ENCODE peak calls at places on chromosomes 2 and 18, in six cellular contexts. One of them, this sample, is unnamed.

GRCh38 chr2:120566331-120567035 is 169.2 kb upstream of the GLI2 start:
- DNase-seq in ovary: peak
- DNase-seq in body of pancreas: peak
- DNase-seq in lower leg skin: no peak
- DNase-seq in IMR-90: peak
- DNase-seq in endothelial cell of umbilical vein: peak
- DNase-seq in this sample: peak

GRCh38 chr2:178413472-178414265 is 37.3 kb downstream of the PRKRA start:
- DNase-seq in ovary: peak
- DNase-seq in body of pancreas: peak
- DNase-seq in lower leg skin: peak
- DNase-seq in IMR-90: peak
- DNase-seq in endothelial cell of umbilical vein: peak
- DNase-seq in this sample: peak

GRCh38 chr18:78994531-78994930 is 14.9 kb downstream of the SALL3 start:
- DNase-seq in ovary: no peak
- DNase-seq in body of pancreas: no peak
- DNase-seq in lower leg skin: peak
- DNase-seq in IMR-90: no peak
- DNase-seq in endothelial cell of umbilical vein: no peak
- DNase-seq in this sample: no peak

GRCh38 chr2:197675711-197676188 is 363 bp upstream of the RFTN2 start:
- DNase-seq in ovary: peak
- DNase-seq in body of pancreas: no peak
- DNase-seq in lower leg skin: no peak
- DNase-seq in IMR-90: peak
- DNase-seq in endothelial cell of umbilical vein: peak
- DNase-seq in this sample: no peak

GRCh38 chr18:47999801-48000248 is 69.4 kb upstream of the SMAD2 start:
- DNase-seq in ovary: no peak
- DNase-seq in body of pancreas: no peak
- DNase-seq in lower leg skin: no peak
- DNase-seq in IMR-90: no peak
- DNase-seq in endothelial cell of umbilical vein: no peak
- DNase-seq in this sample: no peak

GRCh38 chr2:149994057-149994728 is 406.6 kb upstream of the MMADHC start:
- DNase-seq in ovary: no peak
- DNase-seq in body of pancreas: peak
- DNase-seq in lower leg skin: peak
- DNase-seq in IMR-90: peak
- DNase-seq in endothelial cell of umbilical vein: no peak
- DNase-seq in this sample: peak

GRCh38 chr2:201779996-201780673 is 598 bp downstream of the ALS2 start:
- DNase-seq in ovary: no peak
- DNase-seq in body of pancreas: no peak
- DNase-seq in lower leg skin: no peak
- DNase-seq in IMR-90: no peak
- DNase-seq in endothelial cell of umbilical vein: peak
- DNase-seq in this sample: no peak

GRCh38 chr2:48531141-48531648 is 1.2 kb downstream of the STON1 start:
- DNase-seq in ovary: no peak
- DNase-seq in body of pancreas: no peak
- DNase-seq in lower leg skin: no peak
- DNase-seq in IMR-90: peak
- DNase-seq in endothelial cell of umbilical vein: peak
- DNase-seq in this sample: peak

GRCh38 chr2:107542314-107542740 is 284.4 kb upstream of the RGPD4 start:
- DNase-seq in ovary: no peak
- DNase-seq in body of pancreas: peak
- DNase-seq in lower leg skin: no peak
- DNase-seq in IMR-90: no peak
- DNase-seq in endothelial cell of umbilical vein: no peak
- DNase-seq in this sample: no peak

GRCh38 chr2:144771348-144771747 is 251.4 kb upstream of the ZEB2 start:
- DNase-seq in ovary: no peak
- DNase-seq in body of pancreas: no peak
- DNase-seq in lower leg skin: no peak
- DNase-seq in IMR-90: no peak
- DNase-seq in endothelial cell of umbilical vein: no peak
- DNase-seq in this sample: no peak

GRCh38 chr18:10739152-10739551 is 213.3 kb downstream of the NAPG start:
- DNase-seq in ovary: no peak
- DNase-seq in body of pancreas: no peak
- DNase-seq in lower leg skin: no peak
- DNase-seq in IMR-90: peak
- DNase-seq in endothelial cell of umbilical vein: no peak
- DNase-seq in this sample: no peak

GRCh38 chr2:157839162-157839801 is 36.8 kb downstream of the ACVR1 start:
- DNase-seq in ovary: no peak
- DNase-seq in body of pancreas: no peak
- DNase-seq in lower leg skin: no peak
- DNase-seq in IMR-90: peak
- DNase-seq in endothelial cell of umbilical vein: peak
- DNase-seq in this sample: peak

GRCh38 chr18:77876319-77876865 is 626.7 kb downstream of the GALR1 start:
- DNase-seq in ovary: no peak
- DNase-seq in body of pancreas: no peak
- DNase-seq in lower leg skin: no peak
- DNase-seq in IMR-90: no peak
- DNase-seq in endothelial cell of umbilical vein: no peak
- DNase-seq in this sample: no peak

GRCh38 chr18:6174983-6175382 is 239.7 kb downstream of the L3MBTL4 start:
- DNase-seq in ovary: no peak
- DNase-seq in body of pancreas: no peak
- DNase-seq in lower leg skin: no peak
- DNase-seq in IMR-90: no peak
- DNase-seq in endothelial cell of umbilical vein: no peak
- DNase-seq in this sample: no peak

DNA sequence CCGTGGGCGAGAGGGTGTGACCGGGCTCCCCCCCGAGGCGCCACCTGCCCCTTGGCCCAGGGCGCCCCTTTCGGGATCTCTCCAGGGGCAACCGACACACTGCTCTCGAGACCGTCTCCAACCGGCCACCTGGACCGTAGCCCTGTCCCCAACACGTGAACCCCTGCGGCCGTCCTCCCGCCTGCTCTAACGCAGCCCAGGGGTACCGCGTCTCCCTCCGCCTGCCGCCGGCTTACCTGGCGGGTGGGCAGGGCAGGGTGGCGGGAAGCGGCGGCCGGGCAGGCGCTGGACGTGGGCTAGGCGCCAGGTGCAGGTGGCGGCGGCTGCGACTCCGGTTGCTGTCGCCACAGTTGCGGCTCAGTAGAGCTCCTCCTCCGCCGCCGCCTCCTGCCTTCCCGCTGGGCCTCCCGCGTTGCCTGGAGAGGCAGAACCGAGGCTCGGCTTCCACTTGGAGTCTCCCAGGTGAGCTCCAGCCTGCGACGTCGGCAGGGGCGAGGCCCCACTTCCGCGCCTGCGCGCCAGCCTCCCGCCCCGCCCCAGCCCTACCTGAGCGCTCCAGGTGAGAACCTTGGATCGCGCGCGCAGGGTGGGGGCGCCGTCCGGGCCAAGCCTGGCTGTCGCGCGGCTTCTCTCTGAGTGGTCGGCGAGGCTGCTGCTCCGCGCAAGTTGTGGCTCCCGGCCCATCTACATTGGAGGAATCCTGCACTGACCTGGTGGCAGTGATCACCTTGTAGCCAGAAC is at the start of gene GALNT3:
- DNase-seq in ovary: peak
- DNase-seq in body of pancreas: peak
- DNase-seq in lower leg skin: peak
- DNase-seq in IMR-90: no peak
- DNase-seq in endothelial cell of umbilical vein: no peak
- DNase-seq in this sample: no peak
- TF ChIP-seq POLR2A in ovary: no peak
- TF ChIP-seq POLR2A in body of pancreas: peak
- TF ChIP-seq POLR2A in lower leg skin: no peak
- TF ChIP-seq POLR2A in IMR-90: no peak
- TF ChIP-seq POLR2A in endothelial cell of umbilical vein: no peak
- TF ChIP-seq POLR2A in this sample: no peak

DNA sequence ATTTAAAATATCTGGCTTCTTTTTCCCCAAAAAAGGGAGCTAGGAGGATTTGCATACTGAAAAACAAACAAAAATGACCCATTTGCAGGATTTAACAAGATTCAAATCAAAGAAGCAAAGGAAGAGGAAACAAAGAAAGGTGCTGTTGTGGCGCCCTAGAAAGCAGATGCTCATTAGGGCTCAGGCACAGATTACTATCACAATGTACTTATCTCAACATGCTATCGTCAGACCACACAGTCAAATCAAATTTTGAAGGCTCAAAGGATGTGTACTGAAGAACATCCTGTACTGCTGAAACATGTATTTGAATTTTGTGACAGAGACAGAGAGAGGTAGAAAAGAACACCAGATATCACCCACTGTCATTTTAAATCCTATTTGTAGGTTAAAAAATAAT is 10.9 kb downstream of the RBMS1 start:
- DNase-seq in ovary: no peak
- DNase-seq in body of pancreas: no peak
- DNase-seq in lower leg skin: no peak
- DNase-seq in IMR-90: no peak
- DNase-seq in endothelial cell of umbilical vein: no peak
- DNase-seq in this sample: no peak
- TF ChIP-seq POLR2A in ovary: no peak
- TF ChIP-seq POLR2A in body of pancreas: no peak
- TF ChIP-seq POLR2A in lower leg skin: no peak
- TF ChIP-seq POLR2A in IMR-90: no peak
- TF ChIP-seq POLR2A in endothelial cell of umbilical vein: no peak
- TF ChIP-seq POLR2A in this sample: no peak

DNA sequence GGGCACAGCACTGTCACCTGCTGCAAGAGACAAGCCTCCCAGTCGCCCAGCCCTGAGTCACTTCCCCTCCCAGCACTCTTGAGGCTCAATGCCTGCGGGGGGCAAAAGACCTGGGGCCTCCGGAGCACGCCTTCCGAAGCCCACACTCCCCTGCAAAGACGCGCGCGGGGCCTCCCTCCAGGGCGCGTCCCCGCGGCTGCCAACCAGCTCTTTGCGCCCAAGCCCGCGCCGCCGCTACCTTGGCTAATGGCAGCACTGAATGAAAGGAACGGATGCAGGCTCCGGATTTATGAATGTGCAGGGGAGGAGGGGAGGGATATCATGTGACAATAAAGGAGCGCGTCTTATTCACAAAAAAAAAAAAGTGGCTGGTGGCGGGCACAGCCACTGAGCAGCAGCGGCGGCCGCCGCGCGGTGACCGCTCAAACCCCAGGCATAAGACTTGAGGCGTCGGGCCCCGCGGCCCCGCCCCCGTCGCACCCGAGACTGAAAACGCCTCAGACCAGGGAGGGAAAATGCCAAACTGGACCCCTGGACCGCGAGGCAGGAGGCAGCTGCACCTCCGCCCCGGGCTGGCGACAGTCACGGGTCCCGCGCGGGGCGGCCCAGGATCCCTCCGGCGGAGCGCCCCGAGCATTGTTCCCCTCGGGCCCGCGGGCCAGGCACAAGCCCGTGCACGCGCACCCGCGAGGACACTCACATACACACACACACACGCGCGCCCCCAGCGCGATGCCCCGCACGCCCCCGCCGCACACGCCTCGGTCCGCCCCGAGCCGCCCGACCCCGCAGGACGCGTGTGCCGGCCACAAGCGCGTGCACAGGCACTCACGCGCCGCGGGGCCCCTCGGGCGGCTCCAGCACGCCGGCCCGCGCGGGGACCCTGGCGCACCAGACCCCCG is 1.6 kb downstream of the SPRED2 start:
- DNase-seq in ovary: peak
- DNase-seq in body of pancreas: peak
- DNase-seq in lower leg skin: peak
- DNase-seq in IMR-90: peak
- DNase-seq in endothelial cell of umbilical vein: peak
- DNase-seq in this sample: peak
- TF ChIP-seq POLR2A in ovary: no peak
- TF ChIP-seq POLR2A in body of pancreas: peak
- TF ChIP-seq POLR2A in lower leg skin: no peak
- TF ChIP-seq POLR2A in IMR-90: no peak
- TF ChIP-seq POLR2A in endothelial cell of umbilical vein: no peak
- TF ChIP-seq POLR2A in this sample: no peak

GRCh38 chr18:24013061-24013460 is 1.5 kb upstream of the TTC39C start:
- DNase-seq in ovary: no peak
- DNase-seq in body of pancreas: no peak
- DNase-seq in lower leg skin: no peak
- DNase-seq in IMR-90: peak
- DNase-seq in endothelial cell of umbilical vein: no peak
- DNase-seq in this sample: no peak

GRCh38 chr18:24014986-24015896 is 687 bp downstream of the TTC39C start:
- DNase-seq in ovary: peak
- DNase-seq in body of pancreas: peak
- DNase-seq in lower leg skin: peak
- DNase-seq in IMR-90: peak
- DNase-seq in endothelial cell of umbilical vein: peak
- DNase-seq in this sample: peak

GRCh38 chr18:24015897-24016631 is 1.5 kb downstream of the TTC39C start:
- DNase-seq in ovary: no peak
- DNase-seq in body of pancreas: no peak
- DNase-seq in lower leg skin: no peak
- DNase-seq in IMR-90: no peak
- DNase-seq in endothelial cell of umbilical vein: no peak
- DNase-seq in this sample: no peak

GRCh38 chr18:24016643-24017042 is 2.1 kb downstream of the TTC39C start:
- DNase-seq in ovary: no peak
- DNase-seq in body of pancreas: no peak
- DNase-seq in lower leg skin: no peak
- DNase-seq in IMR-90: no peak
- DNase-seq in endothelial cell of umbilical vein: peak
- DNase-seq in this sample: no peak

DNA sequence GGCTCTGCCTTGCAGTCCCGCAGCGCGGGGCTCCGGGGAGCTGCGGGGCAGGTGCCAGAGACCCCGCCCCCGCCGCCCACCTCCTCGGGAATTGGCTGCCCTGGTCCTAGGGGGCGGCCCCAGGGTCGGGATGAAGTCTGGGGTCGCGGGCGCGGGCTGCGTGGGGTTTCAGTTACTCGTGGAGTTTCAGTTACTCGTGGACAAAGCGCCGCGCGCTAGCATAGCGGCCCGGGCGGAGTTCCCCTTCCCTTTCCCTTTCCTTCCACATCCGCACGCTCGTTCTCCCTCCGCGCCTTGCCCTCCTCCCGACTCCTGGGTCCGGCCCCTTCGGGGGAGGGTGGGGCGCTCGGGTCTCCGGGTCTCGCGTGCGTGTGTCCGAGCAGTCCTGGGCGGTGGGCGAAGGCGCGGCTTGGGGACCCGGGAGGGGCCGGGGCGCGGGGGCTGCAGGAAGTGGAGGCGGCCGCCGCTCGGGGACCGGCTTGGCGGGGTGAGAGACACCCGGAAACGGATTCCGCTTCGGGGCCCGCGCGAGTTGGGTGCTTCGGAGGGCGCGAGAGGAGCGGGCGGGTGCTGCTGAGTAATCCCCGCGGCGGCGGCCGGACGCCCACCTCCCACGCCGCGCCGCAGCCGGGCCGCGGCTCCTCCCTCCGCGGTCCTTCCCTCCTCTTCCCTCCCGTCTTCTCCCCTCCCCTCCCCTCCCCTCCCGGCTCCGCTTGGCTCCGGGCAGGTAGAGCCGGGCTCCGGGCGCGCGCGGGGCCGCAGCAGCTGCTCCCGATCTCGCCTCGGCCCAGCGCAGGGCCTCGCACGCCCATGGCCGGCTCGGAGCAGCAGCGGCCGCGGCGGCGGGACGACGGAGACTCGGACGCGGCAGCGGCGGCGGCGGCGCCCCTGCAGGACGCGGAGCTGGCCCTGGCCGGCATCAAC is at the start of gene TTC39C:
- DNase-seq in ovary: peak
- DNase-seq in body of pancreas: peak
- DNase-seq in lower leg skin: peak
- DNase-seq in IMR-90: peak
- DNase-seq in endothelial cell of umbilical vein: peak
- DNase-seq in this sample: peak
- TF ChIP-seq POLR2A in ovary: peak
- TF ChIP-seq POLR2A in body of pancreas: peak
- TF ChIP-seq POLR2A in lower leg skin: no peak
- TF ChIP-seq POLR2A in IMR-90: peak
- TF ChIP-seq POLR2A in endothelial cell of umbilical vein: no peak
- TF ChIP-seq POLR2A in this sample: peak

GRCh38 chr2:230985519-230986231 is 10.2 kb upstream of the SPATA3 start:
- DNase-seq in ovary: no peak
- DNase-seq in body of pancreas: no peak
- DNase-seq in lower leg skin: peak
- DNase-seq in IMR-90: no peak
- DNase-seq in endothelial cell of umbilical vein: no peak
- DNase-seq in this sample: no peak
- TF ChIP-seq POLR2A in ovary: no peak
- TF ChIP-seq POLR2A in body of pancreas: no peak
- TF ChIP-seq POLR2A in lower leg skin: no peak
- TF ChIP-seq POLR2A in IMR-90: no peak
- TF ChIP-seq POLR2A in endothelial cell of umbilical vein: no peak
- TF ChIP-seq POLR2A in this sample: no peak